ENCODE peak calls at places on chromosomes 1 and 21, in six cellular contexts. One of them, this sample, is unnamed.

GRCh38 chr1:3674100-3675094 is 22.1 kb downstream of the TP73 start:
- DNase-seq in cardiac fibroblast: no peak
- DNase-seq in hepatocyte: no peak
- DNase-seq in uterus: no peak
- DNase-seq in B cell: no peak
- DNase-seq in left ventricle myocardium inferior: no peak
- DNase-seq in this sample: no peak

GRCh38 chr1:2906105-2906504 is 104.6 kb upstream of the TTC34 start:
- DNase-seq in uterus: peak
- DNase-seq in left ventricle myocardium inferior: no peak
- DNase-seq in cardiac fibroblast: no peak
- DNase-seq in hepatocyte: no peak
- DNase-seq in B cell: no peak
- DNase-seq in this sample: no peak

GRCh38 chr1:111920221-111921024 is 69.0 kb downstream of the KCND3 start:
- DNase-seq in left ventricle myocardium inferior: peak
- DNase-seq in hepatocyte: no peak
- DNase-seq in cardiac fibroblast: peak
- DNase-seq in uterus: no peak
- DNase-seq in B cell: no peak
- DNase-seq in this sample: peak

GRCh38 chr1:155131285-155131684 is 3.6 kb downstream of the EFNA1 start:
- DNase-seq in cardiac fibroblast: no peak
- DNase-seq in left ventricle myocardium inferior: peak
- DNase-seq in uterus: no peak
- DNase-seq in hepatocyte: no peak
- DNase-seq in B cell: no peak
- DNase-seq in this sample: no peak

GRCh38 chr1:58804853-58805252 is 21.0 kb upstream of the JUN start:
- DNase-seq in hepatocyte: no peak
- DNase-seq in B cell: no peak
- DNase-seq in cardiac fibroblast: no peak
- DNase-seq in uterus: no peak
- DNase-seq in left ventricle myocardium inferior: no peak
- DNase-seq in this sample: no peak

GRCh38 chr1:54835970-54836369 is 34.8 kb upstream of the TTC22 start:
- DNase-seq in B cell: no peak
- DNase-seq in cardiac fibroblast: no peak
- DNase-seq in left ventricle myocardium inferior: no peak
- DNase-seq in uterus: no peak
- DNase-seq in hepatocyte: no peak
- DNase-seq in this sample: no peak

GRCh38 chr1:68141079-68141800 is 90.8 kb upstream of the DIRAS3 start:
- DNase-seq in cardiac fibroblast: peak
- DNase-seq in hepatocyte: peak
- DNase-seq in B cell: no peak
- DNase-seq in uterus: no peak
- DNase-seq in left ventricle myocardium inferior: no peak
- DNase-seq in this sample: no peak

GRCh38 chr1:26321315-26322041 is 3.7 kb downstream of the CD52 start:
- DNase-seq in left ventricle myocardium inferior: peak
- DNase-seq in hepatocyte: peak
- DNase-seq in cardiac fibroblast: peak
- DNase-seq in uterus: peak
- DNase-seq in B cell: peak
- DNase-seq in this sample: peak

GRCh38 chr21:35909456-35910178 is 150.7 kb downstream of the SETD4 start:
- DNase-seq in hepatocyte: no peak
- DNase-seq in B cell: no peak
- DNase-seq in cardiac fibroblast: no peak
- DNase-seq in uterus: no peak
- DNase-seq in left ventricle myocardium inferior: no peak
- DNase-seq in this sample: no peak

GRCh38 chr1:110100335-110100734 is 11.9 kb upstream of the UBL4B start:
- DNase-seq in B cell: no peak
- DNase-seq in cardiac fibroblast: no peak
- DNase-seq in hepatocyte: no peak
- DNase-seq in uterus: no peak
- DNase-seq in left ventricle myocardium inferior: no peak
- DNase-seq in this sample: no peak

GRCh38 chr1:110102081-110102480 is 10.2 kb upstream of the UBL4B start:
- DNase-seq in hepatocyte: no peak
- DNase-seq in uterus: no peak
- DNase-seq in left ventricle myocardium inferior: no peak
- DNase-seq in cardiac fibroblast: peak
- DNase-seq in B cell: no peak
- DNase-seq in this sample: no peak

GRCh38 chr1:22883406-22883805 is 89.3 kb downstream of the LACTBL1 start:
- DNase-seq in hepatocyte: no peak
- DNase-seq in left ventricle myocardium inferior: no peak
- DNase-seq in uterus: no peak
- DNase-seq in B cell: no peak
- DNase-seq in cardiac fibroblast: no peak
- DNase-seq in this sample: no peak

GRCh38 chr1:160251687-160252526 is 10.4 kb downstream of the DCAF8 start:
- DNase-seq in uterus: peak
- DNase-seq in hepatocyte: peak
- DNase-seq in B cell: peak
- DNase-seq in cardiac fibroblast: peak
- DNase-seq in left ventricle myocardium inferior: peak
- DNase-seq in this sample: peak

GRCh38 chr1:46221749-46222148 is 18.6 kb downstream of the LURAP1 start:
- DNase-seq in hepatocyte: peak
- DNase-seq in cardiac fibroblast: no peak
- DNase-seq in left ventricle myocardium inferior: peak
- DNase-seq in B cell: no peak
- DNase-seq in uterus: no peak
- DNase-seq in this sample: no peak

GRCh38 chr1:107793896-107794440 is 171.0 kb downstream of the VAV3 start:
- DNase-seq in B cell: no peak
- DNase-seq in cardiac fibroblast: no peak
- DNase-seq in uterus: no peak
- DNase-seq in left ventricle myocardium inferior: no peak
- DNase-seq in hepatocyte: no peak
- DNase-seq in this sample: no peak

GRCh38 chr1:40692429-40692905 is 963 bp downstream of the NFYC start:
- DNase-seq in hepatocyte: peak
- DNase-seq in left ventricle myocardium inferior: no peak
- DNase-seq in cardiac fibroblast: peak
- DNase-seq in B cell: no peak
- DNase-seq in uterus: no peak
- DNase-seq in this sample: no peak

GRCh38 chr1:33927721-33928120 is 63.8 kb downstream of the HMGB4 start:
- DNase-seq in cardiac fibroblast: no peak
- DNase-seq in hepatocyte: no peak
- DNase-seq in uterus: no peak
- DNase-seq in B cell: no peak
- DNase-seq in left ventricle myocardium inferior: no peak
- DNase-seq in this sample: no peak

GRCh38 chr1:118210723-118211110 is 25.7 kb upstream of the SPAG17 start:
- DNase-seq in B cell: no peak
- DNase-seq in hepatocyte: no peak
- DNase-seq in uterus: no peak
- DNase-seq in cardiac fibroblast: no peak
- DNase-seq in left ventricle myocardium inferior: no peak
- DNase-seq in this sample: peak

GRCh38 chr1:109444376-109444775 is 18.1 kb upstream of the PSMA5 start:
- DNase-seq in B cell: no peak
- DNase-seq in cardiac fibroblast: no peak
- DNase-seq in hepatocyte: no peak
- DNase-seq in uterus: no peak
- DNase-seq in left ventricle myocardium inferior: no peak
- DNase-seq in this sample: peak

GRCh38 chr1:234760303-234760723 is 150.3 kb upstream of the IRF2BP2 start:
- DNase-seq in B cell: no peak
- DNase-seq in left ventricle myocardium inferior: no peak
- DNase-seq in cardiac fibroblast: no peak
- DNase-seq in uterus: no peak
- DNase-seq in hepatocyte: no peak
- DNase-seq in this sample: no peak

GRCh38 chr1:101507547-101507971 is 270.7 kb downstream of the S1PR1 start:
- DNase-seq in left ventricle myocardium inferior: no peak
- DNase-seq in hepatocyte: no peak
- DNase-seq in cardiac fibroblast: peak
- DNase-seq in uterus: no peak
- DNase-seq in B cell: no peak
- DNase-seq in this sample: no peak

GRCh38 chr1:180507826-180508724 is 5.7 kb upstream of the ACBD6 start:
- DNase-seq in uterus: no peak
- DNase-seq in cardiac fibroblast: peak
- DNase-seq in left ventricle myocardium inferior: no peak
- DNase-seq in B cell: no peak
- DNase-seq in hepatocyte: no peak
- DNase-seq in this sample: peak

DNA sequence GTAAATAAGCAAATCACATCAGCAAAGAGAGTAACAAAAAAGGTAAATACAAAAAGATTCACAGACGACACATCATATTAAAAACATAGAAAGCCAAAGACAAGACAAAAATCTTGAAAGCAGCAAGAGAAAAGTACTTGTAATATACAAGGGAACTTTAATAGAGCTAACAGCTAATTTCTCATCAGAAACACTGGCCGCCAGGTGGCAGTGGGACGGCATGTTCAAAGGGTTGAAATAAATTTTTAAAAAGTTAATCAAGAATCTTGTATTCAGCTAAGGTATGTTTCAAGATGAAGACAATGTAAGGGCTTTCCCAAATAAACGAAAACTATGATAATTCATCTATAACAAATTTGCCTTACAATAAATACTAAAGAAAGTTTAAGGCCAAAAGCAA is 358.1 kb downstream of the LRRIQ3 start:
- DNase-seq in B cell: no peak
- DNase-seq in uterus: no peak
- DNase-seq in cardiac fibroblast: peak
- DNase-seq in hepatocyte: peak
- DNase-seq in left ventricle myocardium inferior: no peak
- DNase-seq in this sample: peak
- TF ChIP-seq CTCF in B cell: no peak
- TF ChIP-seq CTCF in uterus: no peak
- TF ChIP-seq CTCF in cardiac fibroblast: no peak
- TF ChIP-seq CTCF in hepatocyte: peak
- TF ChIP-seq CTCF in left ventricle myocardium inferior: peak
- TF ChIP-seq CTCF in this sample: peak

DNA sequence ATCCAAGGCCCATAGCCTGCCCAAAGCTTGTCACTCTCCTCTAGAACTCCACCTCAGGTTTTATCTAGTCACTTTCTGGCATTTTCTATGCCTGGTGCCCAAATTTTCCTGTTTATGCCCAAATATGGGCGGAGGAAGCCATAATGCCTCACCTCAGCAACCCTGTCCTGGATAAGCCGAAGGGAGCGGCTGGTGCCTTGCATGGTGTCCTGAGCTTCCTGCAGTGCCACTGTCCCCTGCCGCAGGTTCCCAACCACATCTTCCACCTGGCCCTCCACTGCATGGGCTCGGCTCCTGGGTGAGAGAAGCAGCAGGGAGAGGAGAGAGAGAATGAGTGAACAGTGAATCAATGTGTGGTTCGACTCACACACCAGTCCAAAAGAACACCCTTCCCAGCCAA is 34.2 kb downstream of the CAMK1G start:
- DNase-seq in B cell: no peak
- DNase-seq in uterus: no peak
- DNase-seq in left ventricle myocardium inferior: no peak
- DNase-seq in hepatocyte: no peak
- DNase-seq in cardiac fibroblast: no peak
- DNase-seq in this sample: no peak
- TF ChIP-seq CTCF in B cell: no peak
- TF ChIP-seq CTCF in uterus: no peak
- TF ChIP-seq CTCF in left ventricle myocardium inferior: no peak
- TF ChIP-seq CTCF in hepatocyte: no peak
- TF ChIP-seq CTCF in cardiac fibroblast: no peak
- TF ChIP-seq CTCF in this sample: no peak

DNA sequence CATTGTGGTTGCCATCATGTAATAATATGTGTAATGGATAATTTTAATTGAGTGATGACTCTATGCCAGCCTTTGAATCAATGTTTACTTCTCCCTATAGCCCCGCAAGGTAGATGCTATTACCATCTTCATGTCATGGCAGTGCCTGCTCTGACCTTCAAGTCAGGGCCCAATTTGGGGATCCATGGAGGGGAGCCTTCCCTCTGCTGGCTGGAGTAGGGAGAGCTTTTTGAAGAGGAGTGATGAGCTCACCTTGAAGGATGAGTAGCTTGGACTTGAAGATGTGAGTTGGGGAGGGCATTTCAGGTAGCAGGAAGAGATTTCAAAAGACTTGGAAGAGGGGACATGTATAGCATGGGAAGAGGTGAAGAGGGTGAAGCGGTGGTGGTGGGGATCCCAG is 189.2 kb downstream of the FOXD2 start:
- DNase-seq in cardiac fibroblast: no peak
- DNase-seq in uterus: no peak
- DNase-seq in left ventricle myocardium inferior: no peak
- DNase-seq in B cell: no peak
- DNase-seq in hepatocyte: no peak
- DNase-seq in this sample: no peak
- TF ChIP-seq CTCF in cardiac fibroblast: no peak
- TF ChIP-seq CTCF in uterus: no peak
- TF ChIP-seq CTCF in left ventricle myocardium inferior: no peak
- TF ChIP-seq CTCF in B cell: no peak
- TF ChIP-seq CTCF in hepatocyte: no peak
- TF ChIP-seq CTCF in this sample: peak

DNA sequence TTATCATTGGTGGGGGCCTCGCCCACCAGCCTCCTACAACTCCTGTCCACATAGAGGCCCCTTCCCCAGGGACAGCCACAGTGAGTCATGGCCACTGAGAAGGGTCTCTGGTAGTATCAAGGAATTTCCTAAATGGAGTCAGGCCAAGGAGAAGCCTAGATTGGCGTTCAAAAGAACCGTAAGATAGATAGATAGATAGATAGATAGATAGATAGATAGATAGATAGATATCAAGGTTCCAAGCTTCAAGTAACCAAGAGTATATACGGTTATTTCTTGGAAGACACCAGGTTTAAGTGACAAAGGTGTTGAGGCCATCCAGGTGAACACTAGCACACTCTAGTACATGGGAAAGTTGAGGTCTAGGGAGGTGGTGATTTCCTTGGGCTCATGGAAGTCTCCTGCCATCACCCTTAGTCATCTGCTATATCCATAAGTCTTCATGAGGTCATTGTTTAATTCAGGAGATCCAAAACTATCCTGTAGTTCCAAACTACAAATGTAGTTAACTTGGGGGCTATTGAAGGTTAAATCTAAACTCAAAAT is 121.5 kb downstream of the SYT2 start:
- DNase-seq in B cell: no peak
- DNase-seq in uterus: no peak
- DNase-seq in hepatocyte: no peak
- DNase-seq in left ventricle myocardium inferior: no peak
- DNase-seq in cardiac fibroblast: no peak
- DNase-seq in this sample: no peak
- TF ChIP-seq CTCF in B cell: no peak
- TF ChIP-seq CTCF in uterus: no peak
- TF ChIP-seq CTCF in hepatocyte: no peak
- TF ChIP-seq CTCF in left ventricle myocardium inferior: no peak
- TF ChIP-seq CTCF in cardiac fibroblast: no peak
- TF ChIP-seq CTCF in this sample: no peak